ENCODE peak calls at places on chromosomes 6 and 20, in seven cellular contexts. One of them, this sample, is unnamed.

GRCh38 chr6:1870267-1870666 is 260.6 kb downstream of the FOXC1 start:
- DNase-seq in right lobe of liver: no peak
- DNase-seq in body of pancreas: no peak
- DNase-seq in spleen: no peak
- DNase-seq in fibroblast of lung: no peak
- DNase-seq in esophagus muscularis mucosa: no peak
- DNase-seq in brain microvascular endothelial cell: no peak
- DNase-seq in this sample: no peak

GRCh38 chr20:63952769-63953168 is 3.4 kb downstream of the UCKL1 start:
- DNase-seq in esophagus muscularis mucosa: no peak
- DNase-seq in right lobe of liver: no peak
- DNase-seq in spleen: no peak
- DNase-seq in brain microvascular endothelial cell: no peak
- DNase-seq in body of pancreas: no peak
- DNase-seq in fibroblast of lung: no peak
- DNase-seq in this sample: no peak

GRCh38 chr6:14695579-14695978 is 550.3 kb upstream of the JARID2 start:
- DNase-seq in right lobe of liver: no peak
- DNase-seq in esophagus muscularis mucosa: no peak
- DNase-seq in spleen: no peak
- DNase-seq in body of pancreas: no peak
- DNase-seq in brain microvascular endothelial cell: no peak
- DNase-seq in fibroblast of lung: no peak
- DNase-seq in this sample: no peak

GRCh38 chr6:111938710-111939109 is 65.5 kb upstream of the FYN start:
- DNase-seq in spleen: no peak
- DNase-seq in body of pancreas: no peak
- DNase-seq in brain microvascular endothelial cell: peak; percentile 67
- DNase-seq in right lobe of liver: no peak
- DNase-seq in esophagus muscularis mucosa: peak; percentile 64
- DNase-seq in fibroblast of lung: peak; percentile 93
- DNase-seq in this sample: no peak

GRCh38 chr20:18628330-18628941 is 40.6 kb downstream of the DTD1 start:
- DNase-seq in right lobe of liver: peak; percentile 39
- DNase-seq in spleen: no peak
- DNase-seq in body of pancreas: peak; percentile 20
- DNase-seq in fibroblast of lung: no peak
- DNase-seq in brain microvascular endothelial cell: no peak
- DNase-seq in esophagus muscularis mucosa: no peak
- DNase-seq in this sample: no peak

GRCh38 chr20:40777653-40778052 is 88.6 kb upstream of the MAFB start:
- DNase-seq in right lobe of liver: no peak
- DNase-seq in brain microvascular endothelial cell: no peak
- DNase-seq in esophagus muscularis mucosa: no peak
- DNase-seq in body of pancreas: no peak
- DNase-seq in fibroblast of lung: no peak
- DNase-seq in spleen: no peak
- DNase-seq in this sample: no peak

GRCh38 chr6:64085126-64085525 is 449.5 kb downstream of the PHF3 start:
- DNase-seq in esophagus muscularis mucosa: no peak
- DNase-seq in right lobe of liver: no peak
- DNase-seq in spleen: no peak
- DNase-seq in body of pancreas: no peak
- DNase-seq in brain microvascular endothelial cell: no peak
- DNase-seq in fibroblast of lung: no peak
- DNase-seq in this sample: no peak

GRCh38 chr20:50285376-50286173 is 94.9 kb downstream of the CEBPB start:
- DNase-seq in esophagus muscularis mucosa: no peak
- DNase-seq in right lobe of liver: peak; percentile 27
- DNase-seq in spleen: no peak
- DNase-seq in brain microvascular endothelial cell: no peak
- DNase-seq in fibroblast of lung: peak; percentile 87
- DNase-seq in body of pancreas: no peak
- DNase-seq in this sample: no peak

GRCh38 chr6:47134476-47135189 is 92.5 kb upstream of the ADGRF1 start:
- DNase-seq in esophagus muscularis mucosa: no peak
- DNase-seq in right lobe of liver: no peak
- DNase-seq in body of pancreas: peak; percentile 37
- DNase-seq in fibroblast of lung: peak; percentile 94
- DNase-seq in spleen: no peak
- DNase-seq in brain microvascular endothelial cell: peak; percentile 92
- DNase-seq in this sample: peak; percentile 46

GRCh38 chr6:34352305-34352937 is 40.0 kb downstream of the NUDT3 start:
- DNase-seq in right lobe of liver: no peak
- DNase-seq in brain microvascular endothelial cell: no peak
- DNase-seq in esophagus muscularis mucosa: no peak
- DNase-seq in body of pancreas: no peak
- DNase-seq in fibroblast of lung: peak; percentile 34
- DNase-seq in spleen: no peak
- DNase-seq in this sample: no peak

GRCh38 chr20:58054744-58055373 is 173.6 kb downstream of the ANKRD60 start:
- DNase-seq in brain microvascular endothelial cell: no peak
- DNase-seq in right lobe of liver: peak; percentile 30
- DNase-seq in esophagus muscularis mucosa: peak; percentile 88
- DNase-seq in fibroblast of lung: no peak
- DNase-seq in spleen: no peak
- DNase-seq in body of pancreas: no peak
- DNase-seq in this sample: no peak

GRCh38 chr6:15264902-15265761 is 19.3 kb downstream of the JARID2 start:
- DNase-seq in fibroblast of lung: peak; percentile 83
- DNase-seq in esophagus muscularis mucosa: no peak
- DNase-seq in body of pancreas: no peak
- DNase-seq in right lobe of liver: no peak
- DNase-seq in brain microvascular endothelial cell: no peak
- DNase-seq in spleen: no peak
- DNase-seq in this sample: no peak

GRCh38 chr20:62388839-62389600 is 2.1 kb downstream of the RPS21 start:
- DNase-seq in spleen: no peak
- DNase-seq in body of pancreas: no peak
- DNase-seq in esophagus muscularis mucosa: no peak
- DNase-seq in fibroblast of lung: no peak
- DNase-seq in right lobe of liver: no peak
- DNase-seq in brain microvascular endothelial cell: no peak
- DNase-seq in this sample: no peak
- H3K4me3 ChIP-seq in spleen: no peak overlapping the region
- H3K4me3 ChIP-seq in body of pancreas: no peak overlapping the region
- H3K4me3 ChIP-seq in esophagus muscularis mucosa: no peak overlapping the region
- H3K4me3 ChIP-seq in fibroblast of lung: no peak overlapping the region
- H3K4me3 ChIP-seq in right lobe of liver: no peak overlapping the region
- H3K4me3 ChIP-seq in brain microvascular endothelial cell: peak overlapping the region; percentile 0
- H3K4me3 ChIP-seq in this sample: no peak overlapping the region

GRCh38 chr6:159107451-159108260 is 61.5 kb upstream of the FNDC1 start:
- DNase-seq in brain microvascular endothelial cell: no peak
- DNase-seq in spleen: peak; percentile 93
- DNase-seq in body of pancreas: no peak
- DNase-seq in right lobe of liver: no peak
- DNase-seq in esophagus muscularis mucosa: no peak
- DNase-seq in fibroblast of lung: no peak
- DNase-seq in this sample: no peak
- H3K4me3 ChIP-seq in brain microvascular endothelial cell: no peak overlapping the region
- H3K4me3 ChIP-seq in spleen: peak overlapping the region; percentile 12
- H3K4me3 ChIP-seq in body of pancreas: no peak overlapping the region
- H3K4me3 ChIP-seq in right lobe of liver: no peak overlapping the region
- H3K4me3 ChIP-seq in esophagus muscularis mucosa: no peak overlapping the region
- H3K4me3 ChIP-seq in fibroblast of lung: no peak overlapping the region
- H3K4me3 ChIP-seq in this sample: no peak overlapping the region

GRCh38 chr6:113340371-113340770 is 516.8 kb upstream of the MARCKS start:
- DNase-seq in fibroblast of lung: no peak
- DNase-seq in body of pancreas: no peak
- DNase-seq in esophagus muscularis mucosa: no peak
- DNase-seq in brain microvascular endothelial cell: no peak
- DNase-seq in right lobe of liver: no peak
- DNase-seq in spleen: no peak
- DNase-seq in this sample: no peak
- H3K4me3 ChIP-seq in fibroblast of lung: no peak overlapping the region
- H3K4me3 ChIP-seq in body of pancreas: no peak overlapping the region
- H3K4me3 ChIP-seq in esophagus muscularis mucosa: no peak overlapping the region
- H3K4me3 ChIP-seq in brain microvascular endothelial cell: no peak overlapping the region
- H3K4me3 ChIP-seq in right lobe of liver: no peak overlapping the region
- H3K4me3 ChIP-seq in spleen: no peak overlapping the region
- H3K4me3 ChIP-seq in this sample: no peak overlapping the region

GRCh38 chr6:48912503-48912902 is 550.5 kb downstream of the MMUT start:
- DNase-seq in right lobe of liver: no peak
- DNase-seq in brain microvascular endothelial cell: no peak
- DNase-seq in esophagus muscularis mucosa: no peak
- DNase-seq in spleen: no peak
- DNase-seq in fibroblast of lung: no peak
- DNase-seq in body of pancreas: no peak
- DNase-seq in this sample: no peak
- H3K4me3 ChIP-seq in right lobe of liver: no peak overlapping the region
- H3K4me3 ChIP-seq in brain microvascular endothelial cell: no peak overlapping the region
- H3K4me3 ChIP-seq in esophagus muscularis mucosa: no peak overlapping the region
- H3K4me3 ChIP-seq in spleen: no peak overlapping the region
- H3K4me3 ChIP-seq in fibroblast of lung: no peak overlapping the region
- H3K4me3 ChIP-seq in body of pancreas: no peak overlapping the region
- H3K4me3 ChIP-seq in this sample: no peak overlapping the region

This sample was measured in AG04449.